ENCODE peak calls at places on chromosomes 3 and 15, in seven cellular contexts. One of them, this sample, is unnamed. For H3K27me3, the result is how much of the 10 kb centered on the place peaks cover.

GRCh38 chr15:57557810-57558209 is 33.9 kb upstream of the MYZAP start:
- DNase-seq in brain microvascular endothelial cell: no peak
- DNase-seq in tibial artery: no peak
- DNase-seq in adrenal gland: no peak
- DNase-seq in endodermal cell: no peak
- DNase-seq in heart right ventricle: no peak
- DNase-seq in neural progenitor cell: no peak
- DNase-seq in this sample: no peak

GRCh38 chr3:106685751-106686150 is 691.5 kb upstream of the CCDC54 start:
- DNase-seq in neural progenitor cell: no peak
- DNase-seq in adrenal gland: no peak
- DNase-seq in heart right ventricle: no peak
- DNase-seq in tibial artery: no peak
- DNase-seq in endodermal cell: no peak
- DNase-seq in brain microvascular endothelial cell: no peak
- DNase-seq in this sample: no peak

GRCh38 chr15:78427985-78428384 is 10.0 kb upstream of the IREB2 start:
- DNase-seq in brain microvascular endothelial cell: no peak
- DNase-seq in heart right ventricle: no peak
- DNase-seq in endodermal cell: no peak
- DNase-seq in neural progenitor cell: no peak
- DNase-seq in tibial artery: no peak
- DNase-seq in adrenal gland: no peak
- DNase-seq in this sample: no peak

GRCh38 chr15:61917457-61917856 is 142.8 kb downstream of the VPS13C start:
- DNase-seq in neural progenitor cell: no peak
- DNase-seq in brain microvascular endothelial cell: no peak
- DNase-seq in heart right ventricle: no peak
- DNase-seq in adrenal gland: no peak
- DNase-seq in tibial artery: no peak
- DNase-seq in endodermal cell: no peak
- DNase-seq in this sample: no peak

GRCh38 chr3:128439226-128439625 is 27.5 kb downstream of the DNAJB8 start:
- DNase-seq in neural progenitor cell: no peak
- DNase-seq in brain microvascular endothelial cell: no peak
- DNase-seq in heart right ventricle: no peak
- DNase-seq in adrenal gland: no peak
- DNase-seq in tibial artery: no peak
- DNase-seq in endodermal cell: no peak
- DNase-seq in this sample: no peak

GRCh38 chr15:71103102-71103676 is 12.1 kb upstream of the THSD4 start:
- DNase-seq in endodermal cell: peak
- DNase-seq in heart right ventricle: no peak
- DNase-seq in brain microvascular endothelial cell: peak
- DNase-seq in adrenal gland: peak
- DNase-seq in neural progenitor cell: peak
- DNase-seq in tibial artery: no peak
- DNase-seq in this sample: no peak

GRCh38 chr3:133872161-133872560 is 23.5 kb downstream of the RAB6B start:
- DNase-seq in brain microvascular endothelial cell: no peak
- DNase-seq in neural progenitor cell: no peak
- DNase-seq in endodermal cell: no peak
- DNase-seq in adrenal gland: no peak
- DNase-seq in tibial artery: no peak
- DNase-seq in heart right ventricle: no peak
- DNase-seq in this sample: no peak

GRCh38 chr3:152617609-152618008 is 217.3 kb upstream of the P2RY1 start:
- DNase-seq in neural progenitor cell: no peak
- DNase-seq in tibial artery: no peak
- DNase-seq in endodermal cell: no peak
- DNase-seq in heart right ventricle: no peak
- DNase-seq in adrenal gland: no peak
- DNase-seq in brain microvascular endothelial cell: no peak
- DNase-seq in this sample: no peak

GRCh38 chr15:74564182-74564581 is 23.2 kb downstream of the ARID3B start:
- DNase-seq in tibial artery: no peak
- DNase-seq in neural progenitor cell: no peak
- DNase-seq in adrenal gland: no peak
- DNase-seq in endodermal cell: no peak
- DNase-seq in heart right ventricle: no peak
- DNase-seq in brain microvascular endothelial cell: no peak
- DNase-seq in this sample: no peak

GRCh38 chr3:113260980-113261920 is 49.9 kb downstream of the BOC start:
- DNase-seq in tibial artery: no peak
- DNase-seq in adrenal gland: peak
- DNase-seq in endodermal cell: no peak
- DNase-seq in heart right ventricle: no peak
- DNase-seq in neural progenitor cell: no peak
- DNase-seq in brain microvascular endothelial cell: no peak
- DNase-seq in this sample: no peak

GRCh38 chr15:65792130-65792987 is at the start of gene DENND4A:
- DNase-seq in brain microvascular endothelial cell: peak
- DNase-seq in heart right ventricle: peak
- DNase-seq in tibial artery: peak
- DNase-seq in endodermal cell: peak
- DNase-seq in adrenal gland: peak
- DNase-seq in neural progenitor cell: peak
- DNase-seq in this sample: peak

GRCh38 chr15:65791335-65792129 is 561 bp downstream of the DENND4A start:
- DNase-seq in endodermal cell: no peak
- DNase-seq in adrenal gland: peak
- DNase-seq in tibial artery: peak
- DNase-seq in brain microvascular endothelial cell: peak
- DNase-seq in heart right ventricle: peak
- DNase-seq in neural progenitor cell: peak
- DNase-seq in this sample: peak

GRCh38 chr15:65789105-65789504 is 3.0 kb downstream of the DENND4A start:
- DNase-seq in brain microvascular endothelial cell: no peak
- DNase-seq in tibial artery: no peak
- DNase-seq in neural progenitor cell: no peak
- DNase-seq in heart right ventricle: no peak
- DNase-seq in adrenal gland: no peak
- DNase-seq in endodermal cell: no peak
- DNase-seq in this sample: no peak

GRCh38 chr15:65789759-65790158 is 2.3 kb downstream of the DENND4A start:
- DNase-seq in endodermal cell: no peak
- DNase-seq in brain microvascular endothelial cell: no peak
- DNase-seq in tibial artery: no peak
- DNase-seq in heart right ventricle: no peak
- DNase-seq in adrenal gland: no peak
- DNase-seq in neural progenitor cell: no peak
- DNase-seq in this sample: no peak

DNA sequence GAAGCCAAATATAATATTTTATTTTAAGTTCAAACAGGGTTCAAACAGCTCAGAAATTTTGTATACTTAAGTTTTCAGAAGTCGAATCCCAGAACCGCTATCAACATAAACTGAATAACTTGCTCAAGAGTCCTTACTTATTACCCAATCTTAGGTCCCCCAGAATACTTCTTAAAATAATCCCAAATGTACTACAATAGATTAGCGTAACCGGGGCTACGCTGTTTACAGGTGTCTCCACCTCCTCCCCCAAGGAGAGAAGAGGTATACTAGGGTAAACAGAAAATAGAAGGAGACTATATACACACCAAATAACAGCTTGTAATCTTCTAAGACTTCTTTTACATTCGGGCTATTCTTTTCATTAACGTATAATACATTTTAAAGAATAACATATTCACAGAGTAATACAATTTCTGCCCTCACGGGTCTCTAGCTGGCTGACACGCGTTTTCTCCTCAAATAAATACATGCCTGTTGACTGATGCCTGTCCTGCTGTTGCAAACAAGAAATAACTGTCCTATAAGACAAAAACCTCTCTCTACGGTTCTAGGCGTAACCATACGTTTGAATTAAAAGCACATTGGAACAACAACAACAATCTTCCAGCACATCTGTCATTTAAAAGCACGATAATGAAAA is 1.3 kb downstream of the DENND4A start:
- DNase-seq in tibial artery: no peak
- DNase-seq in neural progenitor cell: peak
- DNase-seq in adrenal gland: no peak
- DNase-seq in heart right ventricle: no peak
- DNase-seq in endodermal cell: no peak
- DNase-seq in brain microvascular endothelial cell: peak
- DNase-seq in this sample: no peak
- TF ChIP-seq CTCF in tibial artery: no peak
- TF ChIP-seq CTCF in neural progenitor cell: no peak
- TF ChIP-seq CTCF in adrenal gland: no peak
- TF ChIP-seq CTCF in heart right ventricle: no peak
- TF ChIP-seq CTCF in endodermal cell: no peak
- TF ChIP-seq CTCF in brain microvascular endothelial cell: no peak
- TF ChIP-seq CTCF in this sample: no peak

GRCh38 chr15:45115312-45115820 is 1.2 kb downstream of the DUOXA2 start:
- DNase-seq in endodermal cell: no peak
- DNase-seq in adrenal gland: no peak
- DNase-seq in brain microvascular endothelial cell: no peak
- DNase-seq in neural progenitor cell: no peak
- DNase-seq in tibial artery: no peak
- DNase-seq in heart right ventricle: no peak
- DNase-seq in this sample: no peak
- H3K27me3 ChIP-seq in endodermal cell: half or more
- H3K27me3 ChIP-seq in adrenal gland: half or more
- H3K27me3 ChIP-seq in brain microvascular endothelial cell: half or more
- H3K27me3 ChIP-seq in neural progenitor cell: half or more
- H3K27me3 ChIP-seq in tibial artery: half or more
- H3K27me3 ChIP-seq in heart right ventricle: half or more
- H3K27me3 ChIP-seq in this sample: half or more

DNA sequence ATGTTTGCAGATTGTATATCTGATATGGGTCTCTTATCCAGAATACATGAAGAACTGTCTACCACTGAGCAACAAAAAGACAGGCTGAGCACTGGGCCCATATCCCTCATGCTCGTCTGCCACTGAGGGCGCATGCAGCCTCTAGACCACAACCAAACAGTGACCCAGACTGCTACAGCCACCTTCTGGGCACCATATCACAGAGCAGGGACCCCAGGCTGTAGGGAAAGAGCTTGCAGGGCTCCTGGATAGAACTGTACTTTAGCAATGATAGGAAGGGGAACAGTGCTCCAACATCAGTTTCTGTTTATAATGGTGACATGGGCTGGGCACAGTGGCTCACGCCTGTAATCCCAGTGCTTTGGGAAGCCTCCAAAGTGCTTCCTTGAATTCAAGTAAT is 40.2 kb upstream of the TMEM87A start:
- DNase-seq in adrenal gland: no peak
- DNase-seq in neural progenitor cell: peak
- DNase-seq in heart right ventricle: no peak
- DNase-seq in brain microvascular endothelial cell: no peak
- DNase-seq in endodermal cell: peak
- DNase-seq in tibial artery: no peak
- DNase-seq in this sample: no peak
- TF ChIP-seq CTCF in adrenal gland: no peak
- TF ChIP-seq CTCF in neural progenitor cell: no peak
- TF ChIP-seq CTCF in heart right ventricle: no peak
- TF ChIP-seq CTCF in brain microvascular endothelial cell: no peak
- TF ChIP-seq CTCF in endodermal cell: peak
- TF ChIP-seq CTCF in tibial artery: no peak
- TF ChIP-seq CTCF in this sample: no peak

GRCh38 chr15:76174654-76175053 is 114.9 kb downstream of the TMEM266 start:
- DNase-seq in heart right ventricle: no peak
- DNase-seq in neural progenitor cell: no peak
- DNase-seq in tibial artery: no peak
- DNase-seq in adrenal gland: no peak
- DNase-seq in brain microvascular endothelial cell: no peak
- DNase-seq in endodermal cell: no peak
- DNase-seq in this sample: no peak
- H3K27me3 ChIP-seq in heart right ventricle: under half
- H3K27me3 ChIP-seq in neural progenitor cell: under half
- H3K27me3 ChIP-seq in tibial artery: under half
- H3K27me3 ChIP-seq in adrenal gland: under half
- H3K27me3 ChIP-seq in brain microvascular endothelial cell: under half
- H3K27me3 ChIP-seq in endodermal cell: under half
- H3K27me3 ChIP-seq in this sample: under half

DNA sequence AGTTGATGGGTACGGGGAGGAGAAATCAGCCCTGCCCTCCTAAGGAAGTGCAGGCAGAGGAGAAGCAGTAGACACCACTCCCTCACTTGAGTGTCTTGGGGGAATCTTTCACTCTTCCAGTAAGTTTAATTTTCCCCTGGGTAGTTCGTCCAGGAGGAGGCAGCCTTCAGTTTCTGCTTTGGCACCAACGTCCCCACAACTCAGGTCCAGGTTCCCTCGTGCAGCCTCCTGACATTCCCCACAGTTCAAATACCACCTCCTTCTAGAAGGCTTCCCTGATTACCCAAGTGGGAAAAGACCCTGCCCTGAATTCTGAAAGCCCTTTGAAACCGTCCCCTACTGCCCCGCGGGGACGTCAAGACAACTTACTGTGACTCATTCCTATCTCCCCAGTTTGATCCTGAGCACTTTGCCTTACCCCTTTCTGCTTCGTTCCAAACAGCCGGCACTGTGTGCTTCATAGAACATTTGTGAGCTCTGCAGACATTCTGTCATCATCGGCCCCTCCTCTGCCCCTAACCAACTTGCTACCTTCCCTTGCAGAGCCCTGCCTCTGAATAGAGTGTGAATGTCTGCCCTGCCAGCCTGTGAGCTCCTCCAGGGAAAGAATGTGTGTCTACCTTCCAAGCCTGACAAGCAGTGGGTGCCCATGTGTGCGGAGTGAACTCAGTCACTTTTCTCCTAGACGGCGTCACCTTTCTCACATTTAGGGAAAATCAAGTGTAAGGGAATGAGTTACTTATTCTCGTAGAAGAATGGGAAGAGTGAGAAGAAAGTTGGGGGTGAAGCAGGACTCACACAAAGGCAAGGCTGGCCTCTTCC is 14.5 kb upstream of the SRP14 start:
- DNase-seq in heart right ventricle: no peak
- DNase-seq in neural progenitor cell: no peak
- DNase-seq in adrenal gland: no peak
- DNase-seq in tibial artery: peak
- DNase-seq in brain microvascular endothelial cell: no peak
- DNase-seq in endodermal cell: peak
- DNase-seq in this sample: no peak
- TF ChIP-seq CTCF in heart right ventricle: no peak
- TF ChIP-seq CTCF in neural progenitor cell: peak
- TF ChIP-seq CTCF in adrenal gland: no peak
- TF ChIP-seq CTCF in tibial artery: no peak
- TF ChIP-seq CTCF in brain microvascular endothelial cell: peak
- TF ChIP-seq CTCF in endodermal cell: peak
- TF ChIP-seq CTCF in this sample: no peak

DNA sequence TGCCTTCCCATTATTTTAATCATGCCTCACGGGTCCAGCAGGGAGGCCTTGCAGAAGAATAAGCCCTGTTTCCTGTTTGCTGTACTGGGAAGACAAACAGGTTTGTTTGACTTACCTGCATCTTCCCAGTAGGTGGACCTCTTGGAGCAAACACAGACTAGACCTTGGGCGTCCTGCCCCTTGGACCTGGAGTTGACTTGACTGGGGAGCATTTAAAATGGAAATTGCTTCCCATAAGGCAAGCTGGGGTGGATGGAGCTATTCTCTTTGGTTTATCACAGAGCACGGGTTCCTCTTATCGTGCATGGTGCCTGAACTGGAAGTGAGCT is 151.4 kb downstream of the RPLP1 start:
- DNase-seq in neural progenitor cell: no peak
- DNase-seq in tibial artery: no peak
- DNase-seq in endodermal cell: peak
- DNase-seq in adrenal gland: no peak
- DNase-seq in heart right ventricle: no peak
- DNase-seq in brain microvascular endothelial cell: no peak
- DNase-seq in this sample: no peak
- H3K27me3 ChIP-seq in neural progenitor cell: under half
- H3K27me3 ChIP-seq in tibial artery: under half
- H3K27me3 ChIP-seq in endodermal cell: under half
- H3K27me3 ChIP-seq in adrenal gland: under half
- H3K27me3 ChIP-seq in heart right ventricle: under half
- H3K27me3 ChIP-seq in brain microvascular endothelial cell: under half
- H3K27me3 ChIP-seq in this sample: under half

GRCh38 chr3:51686056-51686455 is 15.0 kb downstream of the TEX264 start:
- DNase-seq in adrenal gland: no peak
- DNase-seq in endodermal cell: no peak
- DNase-seq in heart right ventricle: no peak
- DNase-seq in brain microvascular endothelial cell: no peak
- DNase-seq in neural progenitor cell: no peak
- DNase-seq in tibial artery: no peak
- DNase-seq in this sample: no peak
- TF ChIP-seq CTCF in adrenal gland: no peak
- TF ChIP-seq CTCF in endodermal cell: no peak
- TF ChIP-seq CTCF in heart right ventricle: no peak
- TF ChIP-seq CTCF in brain microvascular endothelial cell: no peak
- TF ChIP-seq CTCF in neural progenitor cell: no peak
- TF ChIP-seq CTCF in tibial artery: no peak
- TF ChIP-seq CTCF in this sample: no peak